ENCODE peak calls at places on chromosomes 13 and 19, in eight cellular contexts. L is aorta, H is lung, K is A673, X is gastrocnemius medialis, O is small intestine, Z is pancreas, I is heart right ventricle. G is an unnamed sample. For H3K4me1, the result is how much of the 10 kb centered on the place peaks cover.

GRCh38 chr13:36673838-36674326 is at the start of gene SERTM1:
- DNase-seq in L (peak), H (no peak), K (peak), X (no peak), O (no peak), Z (no peak), I (no peak), G (peak)

GRCh38 chr13:28489975-28490550 is 4.9 kb downstream of the FLT1 start:
- DNase-seq in L (no peak), H (no peak), K (no peak), X (no peak), O (no peak), Z (no peak), I (no peak), G (peak)

GRCh38 chr19:13428352-13428751 is 77.9 kb downstream of the CACNA1A start:
- DNase-seq in L (no peak), H (no peak), K (peak), X (no peak), O (no peak), Z (no peak), I (no peak), G (peak)

GRCh38 chr19:33192010-33192409 is 2.1 kb upstream of the LRP3 start:
- DNase-seq in L (peak), H (no peak), K (peak), X (no peak), O (no peak), Z (no peak), I (no peak), G (peak)

GRCh38 chr13:42703740-42704139 is 77.6 kb upstream of the FAM216B start:
- DNase-seq in L (no peak), H (no peak), K (no peak), X (no peak), O (no peak), Z (no peak), I (no peak), G (no peak)

GRCh38 chr13:49604570-49604969 is 19.2 kb upstream of the RCBTB1 start:
- DNase-seq in L (no peak), H (no peak), K (no peak), X (no peak), O (peak), Z (no peak), I (no peak), G (peak)

GRCh38 chr19:21328402-21328801 is 808 bp downstream of the ZNF708 start:
- DNase-seq in L (no peak), H (no peak), K (peak), X (no peak), O (no peak), Z (no peak), I (no peak), G (no peak)

GRCh38 chr19:22427587-22428298 is 5.6 kb upstream of the ZNF98 start:
- DNase-seq in L (no peak), H (no peak), K (no peak), X (no peak), O (no peak), Z (peak), I (no peak), G (no peak)

GRCh38 chr13:27960362-27961226 is 8.5 kb downstream of the CDX2 start:
- DNase-seq in L (no peak), H (peak), K (peak), X (no peak), O (peak), Z (peak), I (peak), G (no peak)

GRCh38 chr13:79423801-79424642 is 18.0 kb upstream of the RBM26 start:
- DNase-seq in L (no peak), H (no peak), K (peak), X (no peak), O (peak), Z (no peak), I (no peak), G (no peak)

GRCh38 chr13:105139380-105140285 is 1395.8 kb downstream of the EFNB2 start:
- DNase-seq in L (peak), H (peak), K (peak), X (peak), O (peak), Z (peak), I (peak), G (no peak)

GRCh38 chr19:44747739-44748425 is 626 bp upstream of the BCL3 start:
- DNase-seq in L (peak), H (peak), K (peak), X (peak), O (peak), Z (peak), I (peak), G (peak)

GRCh38 chr13:31035162-31035951 is 102.9 kb downstream of the TEX26 start:
- DNase-seq in L (no peak), H (no peak), K (no peak), X (no peak), O (no peak), Z (no peak), I (peak), G (no peak)

GRCh38 chr19:49637865-49638350 is 2.0 kb downstream of the RRAS start:
- DNase-seq in L (peak), H (peak), K (peak), X (peak), O (peak), Z (peak), I (peak), G (peak)

GRCh38 chr19:18408053-18408476 is 10.6 kb upstream of the LRRC25 start:
- DNase-seq in L (no peak), H (no peak), K (peak), X (no peak), O (peak), Z (no peak), I (peak), G (peak)

GRCh38 chr19:52941941-52942370 is 18.7 kb upstream of the ZNF888 start:
- DNase-seq in L (peak), H (no peak), K (peak), X (no peak), O (peak), Z (no peak), I (peak), G (peak)

GRCh38 chr19:45278087-45278486 is 27.0 kb downstream of the MARK4 start:
- DNase-seq in L (no peak), H (no peak), K (no peak), X (no peak), O (no peak), Z (no peak), I (no peak), G (no peak)

GRCh38 chr19:1247747-1248453 is 483 bp upstream of the MIDN start:
- DNase-seq in L (peak), H (peak), K (peak), X (peak), O (peak), Z (peak), I (peak), G (peak)

GRCh38 chr13:53473397-53473796 is 444.8 kb downstream of the OLFM4 start:
- DNase-seq in L (no peak), H (no peak), K (no peak), X (no peak), O (no peak), Z (no peak), I (no peak), G (no peak)
- H3K4me1 ChIP-seq in L (under half), H (under half), K (under half), X (under half), O (under half), Z (under half), I (under half), G (under half)

GRCh38 chr19:51740356-51740755 is 11.3 kb downstream of the FPR1 start:
- DNase-seq in L (no peak), H (no peak), K (no peak), X (no peak), O (no peak), Z (no peak), I (no peak), G (no peak)
- H3K27ac ChIP-seq in L (no peak), H (no peak), K (no peak), X (no peak), O (no peak), Z (no peak), I (no peak), G (no peak)

DNA sequence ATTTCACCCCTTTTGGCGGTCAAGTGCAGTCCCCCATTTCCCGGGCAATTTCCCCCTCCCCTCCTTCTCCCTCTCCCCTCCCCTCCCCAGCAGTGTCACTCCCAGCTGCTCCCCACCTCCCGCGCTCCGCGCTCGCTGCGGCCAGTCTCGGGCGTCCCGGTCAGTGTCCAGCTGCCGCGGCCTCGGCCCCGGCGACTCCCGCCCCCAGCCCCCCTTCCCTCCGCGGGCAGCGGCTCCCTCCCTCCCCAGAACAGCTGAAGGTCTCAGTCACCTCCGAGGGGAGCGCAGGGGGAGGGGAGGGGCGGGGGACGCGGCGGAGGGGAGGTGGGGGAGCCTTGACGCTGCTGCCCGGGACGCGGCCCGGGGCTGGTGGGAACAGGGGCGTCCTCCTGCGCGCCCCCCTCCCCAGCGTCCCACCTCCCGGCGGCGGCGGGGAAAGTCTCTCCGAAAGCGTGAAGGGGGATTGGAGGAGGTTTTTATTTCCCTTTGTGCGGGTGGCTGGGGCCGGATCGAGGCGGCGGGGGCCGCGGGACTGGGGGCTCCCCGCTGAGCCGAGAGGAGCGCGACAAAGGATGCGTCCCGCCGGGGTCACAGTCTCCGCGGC is at the start of gene SHD:
- DNase-seq in L (no peak), H (no peak), K (no peak), X (no peak), O (no peak), Z (no peak), I (no peak), G (peak)
- H3K4me3 ChIP-seq in L (no peak), H (no peak), K (peak), X (peak), O (no peak), Z (peak), I (peak), G (peak)

GRCh38 chr19:5954293-5954692 is 23.6 kb downstream of the RANBP3 start:
- DNase-seq in L (no peak), H (no peak), K (no peak), X (no peak), O (no peak), Z (no peak), I (no peak), G (peak)

GRCh38 chr19:5952193-5953033 is 25.5 kb downstream of the RANBP3 start:
- DNase-seq in L (no peak), H (no peak), K (no peak), X (no peak), O (no peak), Z (no peak), I (no peak), G (no peak)

GRCh38 chr19:5955638-5955935 is 22.4 kb downstream of the RANBP3 start:
- DNase-seq in L (no peak), H (no peak), K (no peak), X (no peak), O (no peak), Z (no peak), I (no peak), G (no peak)

GRCh38 chr19:5953034-5953589 is 24.8 kb downstream of the RANBP3 start:
- DNase-seq in L (no peak), H (no peak), K (peak), X (no peak), O (no peak), Z (no peak), I (no peak), G (no peak)

DNA sequence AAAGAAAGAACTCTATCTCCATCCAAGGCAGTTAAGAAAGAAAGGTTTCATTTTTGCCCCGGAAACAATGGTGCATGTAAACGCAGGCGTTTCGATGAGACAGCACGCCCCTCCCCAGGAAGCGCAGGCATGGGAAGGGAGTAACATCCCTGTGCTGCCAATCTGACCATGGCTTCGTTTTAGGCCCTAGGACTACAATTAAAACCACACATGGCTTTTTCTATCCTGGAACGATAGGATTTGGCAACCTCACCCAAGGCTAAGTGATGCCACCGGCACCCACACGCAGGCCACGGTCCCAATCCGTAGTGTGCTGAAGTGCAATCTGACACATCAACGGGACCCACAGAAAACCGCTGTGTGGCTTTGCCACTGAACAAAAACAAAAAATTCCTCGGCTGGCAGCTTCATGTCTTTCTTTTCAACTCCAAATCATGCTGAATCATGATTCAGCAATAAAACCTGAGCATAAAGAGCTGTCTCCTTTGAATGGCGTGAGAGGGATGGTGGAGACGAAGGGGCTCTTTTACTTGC is 24.2 kb downstream of the RANBP3 start:
- DNase-seq in L (no peak), H (no peak), K (peak), X (no peak), O (no peak), Z (no peak), I (no peak), G (no peak)
- H3K4me1 ChIP-seq in L (under half), H (under half), K (half or more), X (half or more), O (under half), Z (under half), I (half or more), G (under half)

DNA sequence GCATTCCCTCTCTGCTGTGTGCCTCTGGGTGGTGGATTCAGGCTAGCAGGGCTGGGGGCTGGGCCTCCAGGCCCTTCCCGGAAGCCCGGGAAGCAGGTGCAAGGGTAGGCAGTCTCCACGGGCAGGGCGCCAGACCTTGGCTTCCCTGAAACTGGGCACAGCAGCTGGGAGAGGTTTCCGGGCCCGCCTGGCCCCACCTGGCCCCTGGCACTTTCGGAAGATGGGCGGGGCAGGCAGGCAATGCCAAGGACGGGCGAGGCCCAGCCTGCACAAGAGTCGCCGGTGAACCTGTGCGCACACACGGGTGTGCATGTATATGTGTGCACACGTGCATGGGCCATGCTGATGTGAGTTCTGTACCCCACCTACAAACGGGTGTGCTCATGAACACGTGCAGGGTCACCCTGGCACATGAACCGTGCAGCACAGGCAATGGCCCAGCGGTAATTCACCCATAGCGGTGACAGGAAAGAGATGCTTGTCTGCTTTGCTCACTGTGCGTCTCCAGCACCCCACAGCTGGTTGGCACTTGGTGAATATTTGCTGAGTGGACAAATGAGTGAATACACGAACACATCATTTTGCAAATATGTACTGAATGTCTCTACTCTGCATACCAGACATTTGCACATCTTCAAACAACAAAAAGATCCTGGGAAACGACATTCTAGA is 15.3 kb downstream of the GADD45B start:
- DNase-seq in L (no peak), H (peak), K (peak), X (peak), O (peak), Z (peak), I (no peak), G (peak)
- H3K27ac ChIP-seq in L (no peak), H (no peak), K (no peak), X (peak), O (peak), Z (peak), I (no peak), G (peak)